ENCODE peak calls at places on chromosomes 3 and 15, in ten cellular contexts. One of them, this sample, is unnamed.

GRCh38 chr3:45123841-45124269 is 22.3 kb downstream of the CDCP1 start:
- DNase-seq in GM12892: no peak
- DNase-seq in NCI-H1092 treated with DMSO at 0.1 percent for 48 hours: no peak
- DNase-seq in pancreas: no peak
- DNase-seq in Peyer's patch: no peak
- DNase-seq in NCI-H2081: no peak
- DNase-seq in A549: peak
- DNase-seq in activated gamma-delta T cell treated with Interleukin-2 at 50 U/mL for 16 hours: no peak
- DNase-seq in globus pallidus: no peak
- DNase-seq in suprapubic skin: no peak
- DNase-seq in this sample: peak

GRCh38 chr15:85838655-85839054 is 43.9 kb upstream of the KLHL25 start:
- DNase-seq in NCI-H2081: no peak
- DNase-seq in A549: no peak
- DNase-seq in activated gamma-delta T cell treated with Interleukin-2 at 50 U/mL for 16 hours: no peak
- DNase-seq in suprapubic skin: no peak
- DNase-seq in GM12892: no peak
- DNase-seq in pancreas: no peak
- DNase-seq in NCI-H1092 treated with DMSO at 0.1 percent for 48 hours: no peak
- DNase-seq in globus pallidus: no peak
- DNase-seq in Peyer's patch: no peak
- DNase-seq in this sample: no peak

GRCh38 chr3:45712434-45713110 is 23.4 kb downstream of the SACM1L start:
- DNase-seq in globus pallidus: no peak
- DNase-seq in A549: no peak
- DNase-seq in NCI-H2081: no peak
- DNase-seq in pancreas: no peak
- DNase-seq in activated gamma-delta T cell treated with Interleukin-2 at 50 U/mL for 16 hours: no peak
- DNase-seq in suprapubic skin: no peak
- DNase-seq in Peyer's patch: no peak
- DNase-seq in NCI-H1092 treated with DMSO at 0.1 percent for 48 hours: no peak
- DNase-seq in GM12892: no peak
- DNase-seq in this sample: no peak

GRCh38 chr3:61932499-61932898 is 371.1 kb downstream of the PTPRG start:
- DNase-seq in A549: no peak
- DNase-seq in pancreas: no peak
- DNase-seq in Peyer's patch: no peak
- DNase-seq in GM12892: no peak
- DNase-seq in activated gamma-delta T cell treated with Interleukin-2 at 50 U/mL for 16 hours: no peak
- DNase-seq in suprapubic skin: no peak
- DNase-seq in NCI-H1092 treated with DMSO at 0.1 percent for 48 hours: no peak
- DNase-seq in NCI-H2081: no peak
- DNase-seq in globus pallidus: no peak
- DNase-seq in this sample: no peak

GRCh38 chr3:99114565-99115291 is 213.2 kb upstream of the DCBLD2 start:
- DNase-seq in A549: peak
- DNase-seq in NCI-H1092 treated with DMSO at 0.1 percent for 48 hours: no peak
- DNase-seq in suprapubic skin: no peak
- DNase-seq in NCI-H2081: no peak
- DNase-seq in Peyer's patch: no peak
- DNase-seq in pancreas: no peak
- DNase-seq in globus pallidus: no peak
- DNase-seq in GM12892: no peak
- DNase-seq in activated gamma-delta T cell treated with Interleukin-2 at 50 U/mL for 16 hours: no peak
- DNase-seq in this sample: no peak

GRCh38 chr3:183117046-183117445 is 17.8 kb upstream of the MCCC1 start:
- DNase-seq in NCI-H1092 treated with DMSO at 0.1 percent for 48 hours: no peak
- DNase-seq in pancreas: no peak
- DNase-seq in Peyer's patch: no peak
- DNase-seq in suprapubic skin: no peak
- DNase-seq in activated gamma-delta T cell treated with Interleukin-2 at 50 U/mL for 16 hours: no peak
- DNase-seq in NCI-H2081: no peak
- DNase-seq in globus pallidus: no peak
- DNase-seq in GM12892: no peak
- DNase-seq in A549: no peak
- DNase-seq in this sample: no peak

GRCh38 chr3:187368251-187368733 is at the start of gene RTP4:
- DNase-seq in suprapubic skin: no peak
- DNase-seq in pancreas: peak
- DNase-seq in Peyer's patch: no peak
- DNase-seq in NCI-H1092 treated with DMSO at 0.1 percent for 48 hours: peak
- DNase-seq in globus pallidus: peak
- DNase-seq in GM12892: peak
- DNase-seq in A549: no peak
- DNase-seq in NCI-H2081: no peak
- DNase-seq in activated gamma-delta T cell treated with Interleukin-2 at 50 U/mL for 16 hours: peak
- DNase-seq in this sample: no peak

GRCh38 chr3:46677096-46677702 is 16.3 kb downstream of the ALS2CL start:
- DNase-seq in suprapubic skin: no peak
- DNase-seq in NCI-H1092 treated with DMSO at 0.1 percent for 48 hours: no peak
- DNase-seq in pancreas: no peak
- DNase-seq in activated gamma-delta T cell treated with Interleukin-2 at 50 U/mL for 16 hours: no peak
- DNase-seq in globus pallidus: no peak
- DNase-seq in Peyer's patch: no peak
- DNase-seq in GM12892: no peak
- DNase-seq in A549: no peak
- DNase-seq in NCI-H2081: no peak
- DNase-seq in this sample: no peak

GRCh38 chr3:127694467-127695215 is 21.9 kb downstream of the ABTB1 start:
- DNase-seq in A549: peak
- DNase-seq in activated gamma-delta T cell treated with Interleukin-2 at 50 U/mL for 16 hours: peak
- DNase-seq in pancreas: peak
- DNase-seq in GM12892: no peak
- DNase-seq in suprapubic skin: no peak
- DNase-seq in globus pallidus: no peak
- DNase-seq in Peyer's patch: peak
- DNase-seq in NCI-H2081: peak
- DNase-seq in NCI-H1092 treated with DMSO at 0.1 percent for 48 hours: peak
- DNase-seq in this sample: peak

GRCh38 chr3:160587105-160587504 is 21.7 kb upstream of the KPNA4 start:
- DNase-seq in activated gamma-delta T cell treated with Interleukin-2 at 50 U/mL for 16 hours: no peak
- DNase-seq in Peyer's patch: no peak
- DNase-seq in GM12892: no peak
- DNase-seq in NCI-H2081: no peak
- DNase-seq in A549: no peak
- DNase-seq in suprapubic skin: no peak
- DNase-seq in globus pallidus: no peak
- DNase-seq in NCI-H1092 treated with DMSO at 0.1 percent for 48 hours: no peak
- DNase-seq in pancreas: no peak
- DNase-seq in this sample: no peak

GRCh38 chr15:69926011-69926410 is 171.7 kb downstream of the TLE3 start:
- DNase-seq in GM12892: no peak
- DNase-seq in A549: no peak
- DNase-seq in pancreas: no peak
- DNase-seq in globus pallidus: no peak
- DNase-seq in NCI-H1092 treated with DMSO at 0.1 percent for 48 hours: no peak
- DNase-seq in Peyer's patch: no peak
- DNase-seq in suprapubic skin: no peak
- DNase-seq in activated gamma-delta T cell treated with Interleukin-2 at 50 U/mL for 16 hours: no peak
- DNase-seq in NCI-H2081: no peak
- DNase-seq in this sample: no peak

GRCh38 chr3:183370391-183370790 is 58.0 kb downstream of the MCF2L2 start:
- DNase-seq in GM12892: no peak
- DNase-seq in NCI-H2081: no peak
- DNase-seq in A549: no peak
- DNase-seq in Peyer's patch: no peak
- DNase-seq in pancreas: no peak
- DNase-seq in suprapubic skin: no peak
- DNase-seq in activated gamma-delta T cell treated with Interleukin-2 at 50 U/mL for 16 hours: no peak
- DNase-seq in globus pallidus: no peak
- DNase-seq in NCI-H1092 treated with DMSO at 0.1 percent for 48 hours: no peak
- DNase-seq in this sample: no peak

This sample was measured in SW 1271.